ENCODE peak calls at places on chromosomes 2 and 18, in six cellular contexts. T is foreskin fibroblast, Z is IMR-90, D is left lung, N is mesothelial cell of epicardium, F is AG09319. G is an unnamed sample.

GRCh38 chr2:74864728-74865722 is 31.1 kb downstream of the HK2 start:
- DNase-seq in T (no peak), D (no peak), N (no peak), Z (peak), F (no peak), G (no peak)

GRCh38 chr18:22428672-22429071 is 11.0 kb upstream of the CTAGE1 start:
- DNase-seq in N (no peak), D (no peak), Z (peak), F (no peak), T (peak), G (no peak)

GRCh38 chr18:55592572-55592971 is 4.6 kb upstream of the TCF4 start:
- DNase-seq in D (no peak), Z (peak), T (no peak), N (no peak), F (no peak), G (no peak)

GRCh38 chr2:73334045-73334444 is 40.7 kb upstream of the EGR4 start:
- DNase-seq in F (no peak), T (no peak), D (no peak), N (no peak), Z (no peak), G (no peak)

GRCh38 chr2:7572460-7572859 is 655.2 kb downstream of the RNF144A start:
- DNase-seq in F (no peak), T (no peak), N (no peak), D (no peak), Z (no peak), G (no peak)

GRCh38 chr2:203579131-203579643 is 44.1 kb upstream of the RAPH1 start:
- DNase-seq in F (no peak), N (no peak), D (no peak), Z (peak), T (peak), G (no peak)

GRCh38 chr2:46939596-46940359 is 24.2 kb upstream of the MCFD2 start:
- DNase-seq in Z (no peak), N (no peak), D (no peak), T (no peak), F (no peak), G (no peak)

GRCh38 chr2:131037398-131038257 is 55.6 kb downstream of the FAM168B start:
- DNase-seq in T (no peak), D (no peak), F (no peak), N (peak), Z (no peak), G (peak)

GRCh38 chr2:232609607-232610006 is 23.8 kb upstream of the EFHD1 start:
- DNase-seq in F (no peak), N (no peak), T (no peak), D (no peak), Z (no peak), G (no peak)

GRCh38 chr2:182866095-182866460 is 359 bp downstream of the FRZB start:
- DNase-seq in D (peak), F (no peak), N (no peak), Z (no peak), T (peak), G (no peak)

DNA sequence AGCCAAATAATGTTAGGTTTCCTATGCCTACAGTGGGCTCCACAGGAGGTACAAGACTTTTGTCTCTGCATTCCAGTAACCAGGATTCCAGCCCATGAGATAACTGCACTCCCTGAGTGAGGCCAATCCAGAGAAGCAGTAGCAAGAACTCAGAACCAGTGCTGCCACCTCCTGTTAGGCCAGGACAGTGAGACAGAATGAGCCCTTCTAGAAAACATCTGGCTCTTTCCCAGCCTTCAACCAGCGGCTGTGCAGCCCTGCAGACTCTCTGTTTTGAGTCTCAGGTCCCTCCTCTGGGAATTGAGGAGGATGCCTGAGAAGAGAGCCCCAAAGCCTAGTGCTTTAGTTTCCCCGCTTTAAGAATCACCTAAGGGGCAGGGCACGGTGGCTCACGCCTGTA is 44.2 kb downstream of the ARID5A start:
- DNase-seq in N (no peak), Z (no peak), F (no peak), T (peak), D (no peak), G (no peak)
- TF ChIP-seq CTCF in N (no peak), Z (no peak), F (no peak), T (no peak), D (no peak), G (peak)

GRCh38 chr2:236240228-236240990 is 23.8 kb downstream of the ASB18 start:
- DNase-seq in N (no peak), F (no peak), D (no peak), T (no peak), Z (peak), G (peak)

GRCh38 chr2:236238756-236239155 is 25.4 kb downstream of the ASB18 start:
- DNase-seq in Z (no peak), N (no peak), F (no peak), T (no peak), D (no peak), G (peak)

GRCh38 chr2:236237468-236238190 is 26.6 kb downstream of the ASB18 start:
- DNase-seq in T (no peak), F (no peak), D (peak), N (no peak), Z (no peak), G (peak)

GRCh38 chr2:236239276-236240065 is 24.7 kb downstream of the ASB18 start:
- DNase-seq in Z (no peak), T (no peak), D (no peak), F (no peak), N (no peak), G (peak)

DNA sequence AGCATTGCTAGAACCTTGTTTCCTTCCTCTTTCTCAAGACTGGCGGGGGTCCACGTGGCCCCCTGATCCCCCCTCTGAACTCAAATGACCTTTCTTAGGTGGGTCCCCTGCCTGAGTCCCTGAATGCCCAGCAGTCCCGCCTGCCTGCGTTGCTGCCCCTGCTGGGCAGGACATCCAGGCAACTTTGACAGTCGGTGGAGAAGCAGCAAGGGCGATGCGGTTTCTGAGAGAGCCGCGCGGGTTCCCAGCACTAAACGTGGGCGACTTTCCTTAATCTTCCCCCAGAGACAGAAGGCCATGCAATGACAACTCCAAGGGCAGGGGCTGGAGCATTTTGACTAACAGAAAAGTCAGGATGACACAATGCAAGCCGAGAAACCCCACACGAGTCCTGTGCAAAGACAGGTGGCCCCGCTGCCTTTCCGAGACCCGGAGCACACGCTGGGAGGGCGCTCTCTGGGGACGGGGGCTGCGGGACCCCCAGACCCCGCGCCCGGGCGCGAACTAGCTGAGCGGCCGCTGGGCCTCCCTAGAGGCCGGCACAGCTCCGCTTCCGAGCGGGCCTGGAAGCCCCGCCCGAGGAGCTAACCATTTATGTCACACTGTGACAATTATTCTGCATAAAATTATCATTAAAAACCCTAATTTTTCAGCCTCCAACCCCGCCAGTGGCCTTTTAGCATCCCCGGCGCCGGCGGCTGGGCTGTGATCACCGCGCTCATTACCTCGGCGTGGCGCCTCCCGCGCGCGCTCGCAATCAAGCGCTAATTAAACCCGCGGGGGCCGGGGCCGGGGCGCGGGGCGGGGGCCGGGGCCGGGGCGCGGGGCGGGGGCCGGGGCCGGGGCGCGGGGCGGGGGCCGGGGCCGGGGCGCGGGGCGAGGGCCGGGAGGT is 27.4 kb downstream of the ASB18 start:
- DNase-seq in N (no peak), F (no peak), Z (no peak), T (peak), D (peak), G (peak)
- TF ChIP-seq CTCF in N (no peak), F (no peak), Z (no peak), T (no peak), D (no peak), G (peak)

DNA sequence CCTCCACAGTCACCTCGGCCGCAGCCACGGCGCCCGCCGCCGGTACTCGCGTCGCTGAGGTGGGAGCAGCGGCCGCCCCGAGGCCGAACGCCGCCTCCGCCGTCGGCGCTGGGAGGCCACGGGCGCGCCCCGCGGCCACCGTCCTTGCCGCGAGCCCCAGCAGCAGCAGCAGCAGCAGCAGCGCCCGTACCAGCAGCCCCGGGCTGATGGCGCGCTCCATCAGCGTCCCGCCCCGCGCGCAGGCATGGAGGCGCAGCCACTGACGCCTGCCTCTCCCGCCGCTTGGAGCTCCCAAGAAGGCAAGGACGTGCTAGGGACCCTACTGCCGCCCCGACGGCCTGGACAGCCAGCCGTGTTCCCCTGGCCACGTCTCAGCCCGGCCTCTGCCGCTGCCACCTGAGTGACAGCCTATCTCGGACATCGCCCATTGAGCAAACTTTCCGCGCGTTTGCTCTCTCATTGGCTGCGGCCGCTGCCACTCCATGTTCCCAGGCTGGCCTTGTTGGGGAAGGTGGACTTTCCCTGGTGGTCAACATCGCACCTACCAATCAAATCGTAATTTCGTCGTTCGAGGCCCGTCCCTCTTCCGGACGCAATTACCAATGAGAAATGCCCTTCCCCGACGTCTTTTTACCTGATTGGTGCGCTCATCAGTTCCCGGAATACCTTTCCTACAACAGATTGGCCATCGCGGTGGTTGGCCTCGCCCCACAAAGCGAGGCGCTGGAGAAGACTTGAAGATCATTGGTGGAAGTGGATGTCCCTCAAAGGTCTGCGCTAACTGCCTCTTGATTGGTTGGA is at the start of gene EIF2AK3:
- DNase-seq in F (peak), D (peak), Z (peak), T (peak), N (peak), G (peak)
- TF ChIP-seq CTCF in F (no peak), D (peak), Z (peak), T (no peak), N (peak), G (no peak)

GRCh38 chr18:12857215-12857924 is 26.7 kb downstream of the PTPN2 start:
- DNase-seq in Z (no peak), D (no peak), N (no peak), F (no peak), T (no peak), G (no peak)
- TF ChIP-seq CTCF in Z (no peak), D (no peak), N (no peak), F (no peak), T (no peak), G (no peak)

GRCh38 chr2:115303-115702 is 69.0 kb upstream of the FAM110C start:
- DNase-seq in D (no peak), Z (no peak), F (no peak), T (no peak), N (no peak), G (no peak)

GRCh38 chr2:116953-117352 is 70.6 kb upstream of the FAM110C start:
- DNase-seq in F (no peak), D (no peak), Z (no peak), N (no peak), T (no peak), G (no peak)
- TF ChIP-seq CTCF in F (no peak), D (no peak), Z (no peak), N (no peak), T (no peak), G (no peak)

GRCh38 chr18:43935051-43935412 is 657.7 kb upstream of the SYT4 start:
- DNase-seq in D (no peak), N (no peak), F (peak), Z (peak), T (peak), G (no peak)
- TF ChIP-seq CTCF in D (no peak), N (no peak), F (no peak), Z (no peak), T (no peak), G (no peak)

GRCh38 chr2:124482551-124482950 is 457.5 kb downstream of the CNTNAP5 start:
- DNase-seq in D (no peak), T (no peak), F (no peak), N (no peak), Z (no peak), G (no peak)

GRCh38 chr2:124489686-124490085 is 464.6 kb downstream of the CNTNAP5 start:
- DNase-seq in D (no peak), N (no peak), T (no peak), Z (no peak), F (no peak), G (no peak)

GRCh38 chr2:124485659-124486058 is 460.6 kb downstream of the CNTNAP5 start:
- DNase-seq in D (no peak), N (no peak), Z (no peak), F (no peak), T (no peak), G (no peak)
- TF ChIP-seq CTCF in D (no peak), N (no peak), Z (no peak), F (no peak), T (no peak), G (no peak)

DNA sequence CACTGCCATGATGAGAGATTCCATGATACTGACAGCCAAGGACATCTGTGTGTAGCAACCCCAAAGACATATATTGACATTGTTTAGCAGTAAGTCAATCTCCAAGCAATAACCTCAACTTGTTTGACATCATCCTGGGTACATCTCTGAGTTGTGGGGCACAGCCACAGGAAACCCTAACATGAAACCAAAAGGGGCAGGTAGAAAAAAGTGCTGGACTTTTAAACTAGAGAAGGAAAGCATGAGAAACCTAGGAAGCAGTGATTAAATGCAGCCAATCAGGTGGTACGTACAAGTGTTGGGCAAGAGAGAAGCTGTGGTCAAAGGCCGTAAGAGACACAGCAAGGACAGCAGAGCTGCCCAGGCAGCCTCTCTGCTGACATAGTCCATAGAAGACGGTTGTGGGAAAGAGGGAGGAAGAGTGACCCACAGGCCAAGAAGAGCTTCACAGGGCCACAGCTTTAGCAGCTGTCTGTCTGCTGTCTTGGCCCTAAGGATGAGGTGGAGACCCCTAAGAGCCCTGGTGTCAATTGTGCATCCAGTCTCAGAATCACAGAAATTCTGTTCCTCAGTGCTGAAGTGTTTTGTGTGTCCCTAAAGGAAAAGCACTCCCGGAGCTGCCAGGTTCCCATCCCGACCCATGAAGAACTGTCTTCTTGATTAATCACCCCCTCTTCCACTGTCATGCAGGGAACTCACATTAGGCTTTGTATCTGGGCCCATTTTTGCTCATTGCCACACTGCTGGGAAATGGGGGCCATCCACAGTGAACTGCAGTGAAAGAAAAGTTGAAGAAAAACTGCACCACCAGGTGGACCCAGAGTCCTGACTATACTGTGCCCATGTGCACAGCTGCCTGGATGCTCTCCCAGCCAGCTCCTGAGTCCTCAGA is 25.4 kb upstream of the CHN1 start:
- DNase-seq in Z (peak), N (peak), F (no peak), D (no peak), T (peak), G (no peak)
- TF ChIP-seq CTCF in Z (peak), N (no peak), F (peak), D (peak), T (peak), G (peak)